ENCODE peak calls at places on chromosomes 2 and 18, in ten cellular contexts. Y, H, E, I, G, Z, T, A, P and W are unnamed samples.

GRCh38 chr2:237214963-237215362 is 129.3 kb downstream of the COPS8 start:
- DNase-seq in Y (no peak), H (no peak), E (no peak), I (no peak), G (no peak), Z (no peak), T (no peak), A (no peak), P (no peak), W (no peak)

GRCh38 chr2:132372276-132372675 is 44.3 kb upstream of the GPR39 start:
- DNase-seq in Y (no peak), H (no peak), E (no peak), I (no peak), G (no peak), Z (no peak), T (no peak), A (no peak), P (no peak), W (no peak)

GRCh38 chr2:126664234-126664633 is 8.3 kb downstream of the GYPC start:
- DNase-seq in Y (no peak), H (peak; percentile 74), E (no peak), I (no peak), G (no peak), Z (no peak), T (no peak), A (no peak), P (no peak), W (peak; percentile 68)

GRCh38 chr2:60476206-60476946 is 77.1 kb downstream of the BCL11A start:
- DNase-seq in Y (peak; percentile 84), H (no peak), E (no peak), I (no peak), G (peak; percentile 56), Z (no peak), T (no peak), A (no peak), P (peak; percentile 25), W (no peak)

GRCh38 chr2:5391361-5391760 is 300.8 kb upstream of the SOX11 start:
- DNase-seq in Y (no peak), H (no peak), E (no peak), I (no peak), G (no peak), Z (no peak), T (no peak), A (peak; percentile 31), P (no peak), W (no peak)

GRCh38 chr2:237488901-237489860 is 2.1 kb downstream of the MLPH start:
- DNase-seq in Y (peak; percentile 79), H (no peak), E (peak; percentile 54), I (no peak), G (no peak), Z (no peak), T (peak; percentile 80), A (peak; percentile 65), P (no peak), W (no peak)

GRCh38 chr2:168138369-168138768 is 109.0 kb downstream of the STK39 start:
- DNase-seq in Y (peak; percentile 44), H (no peak), E (no peak), I (no peak), G (no peak), Z (no peak), T (peak; percentile 12), A (no peak), P (no peak), W (no peak)

GRCh38 chr2:98608962-98609604 is 694 bp downstream of the UNC50 start:
- DNase-seq in Y (no peak), H (peak; percentile 24), E (peak; percentile 60), I (no peak), G (no peak), Z (no peak), T (no peak), A (peak; percentile 17), P (no peak), W (peak; percentile 12)

GRCh38 chr2:24122-24521 is 22.2 kb downstream of the FAM110C start:
- DNase-seq in Y (no peak), H (no peak), E (no peak), I (no peak), G (no peak), Z (no peak), T (no peak), A (peak; percentile 52), P (no peak), W (peak; percentile 58)

GRCh38 chr2:62675062-62675461 is 30.5 kb upstream of the EHBP1 start:
- DNase-seq in Y (no peak), H (no peak), E (no peak), I (no peak), G (no peak), Z (no peak), T (no peak), A (no peak), P (no peak), W (no peak)

GRCh38 chr18:55338955-55339662 is 248.9 kb downstream of the TCF4 start:
- DNase-seq in Y (no peak), H (no peak), E (no peak), I (no peak), G (no peak), Z (no peak), T (no peak), A (no peak), P (no peak), W (no peak)
- H3K27ac ChIP-seq in Y (peak overlapping the region; percentile 60), H (no peak overlapping the region), E (no peak overlapping the region), I (no peak overlapping the region), G (peak overlapping the region; percentile 70), Z (peak overlapping the region; percentile 29), T (no peak overlapping the region), A (no peak overlapping the region), P (no peak overlapping the region), W (no peak overlapping the region)

GRCh38 chr18:55318864-55319516 is 269.0 kb downstream of the TCF4 start:
- DNase-seq in Y (no peak), H (no peak), E (no peak), I (no peak), G (no peak), Z (no peak), T (no peak), A (no peak), P (no peak), W (no peak)

GRCh38 chr18:55314615-55315237 is 273.3 kb downstream of the TCF4 start:
- DNase-seq in Y (no peak), H (no peak), E (no peak), I (no peak), G (no peak), Z (no peak), T (no peak), A (no peak), P (no peak), W (no peak)

GRCh38 chr18:55317832-55318231 is 270.2 kb downstream of the TCF4 start:
- DNase-seq in Y (no peak), H (no peak), E (no peak), I (no peak), G (no peak), Z (no peak), T (no peak), A (no peak), P (no peak), W (peak; percentile 31)

GRCh38 chr18:55317322-55317721 is 270.7 kb downstream of the TCF4 start:
- DNase-seq in Y (no peak), H (no peak), E (no peak), I (no peak), G (no peak), Z (no peak), T (no peak), A (no peak), P (no peak), W (no peak)

DNA sequence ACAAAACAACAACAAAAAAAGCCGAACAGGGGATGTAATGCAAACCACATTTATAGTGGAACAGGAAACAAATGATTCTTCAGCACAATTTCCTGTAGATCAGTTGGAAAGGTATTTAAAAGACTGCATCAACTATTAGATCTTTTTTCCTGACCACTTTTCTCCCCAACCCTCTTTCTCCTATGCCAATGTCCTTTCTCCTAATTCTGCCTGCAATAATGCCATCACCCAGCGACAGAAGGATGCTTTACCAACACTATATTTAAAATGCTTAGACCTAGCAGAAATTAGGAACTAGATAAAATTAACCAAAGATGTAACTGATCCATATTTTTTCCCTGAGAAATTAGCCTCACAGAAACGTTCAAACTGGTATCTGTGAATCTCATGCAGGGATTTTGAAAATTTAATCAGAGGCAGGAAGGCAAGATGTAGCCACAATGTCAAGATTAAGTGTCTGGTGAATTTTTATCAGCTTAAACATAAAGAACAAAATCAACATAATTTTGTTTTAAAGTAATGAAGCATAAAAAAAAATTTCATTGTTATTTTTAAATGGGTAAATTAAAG is 271.3 kb downstream of the TCF4 start:
- DNase-seq in Y (no peak), H (no peak), E (no peak), I (no peak), G (no peak), Z (no peak), T (no peak), A (no peak), P (no peak), W (no peak)
- H3K27ac ChIP-seq in Y (peak overlapping the region; percentile 91), H (no peak overlapping the region), E (no peak overlapping the region), I (no peak overlapping the region), G (no peak overlapping the region), Z (no peak overlapping the region), T (no peak overlapping the region), A (no peak overlapping the region), P (no peak overlapping the region), W (peak overlapping the region; percentile 30)

GRCh38 chr2:233486778-233487552 is 79.6 kb downstream of the USP40 start:
- DNase-seq in Y (no peak), H (no peak), E (no peak), I (no peak), G (no peak), Z (no peak), T (no peak), A (no peak), P (no peak), W (no peak)
- H3K27ac ChIP-seq in Y (peak overlapping the region; percentile 20), H (no peak overlapping the region), E (no peak overlapping the region), I (no peak overlapping the region), G (peak overlapping the region; percentile 83), Z (no peak overlapping the region), T (peak overlapping the region; percentile 34), A (no peak overlapping the region), P (no peak overlapping the region), W (no peak overlapping the region)

GRCh38 chr2:173446722-173447121 is 92.0 kb downstream of the CDCA7 start:
- DNase-seq in Y (no peak), H (no peak), E (no peak), I (no peak), G (no peak), Z (no peak), T (no peak), A (no peak), P (no peak), W (no peak)

GRCh38 chr2:173452436-173452835 is 97.8 kb downstream of the CDCA7 start:
- DNase-seq in Y (no peak), H (no peak), E (no peak), I (no peak), G (no peak), Z (no peak), T (no peak), A (no peak), P (no peak), W (no peak)

GRCh38 chr2:173451137-173451536 is 96.5 kb downstream of the CDCA7 start:
- DNase-seq in Y (no peak), H (no peak), E (no peak), I (no peak), G (no peak), Z (no peak), T (no peak), A (no peak), P (no peak), W (no peak)

DNA sequence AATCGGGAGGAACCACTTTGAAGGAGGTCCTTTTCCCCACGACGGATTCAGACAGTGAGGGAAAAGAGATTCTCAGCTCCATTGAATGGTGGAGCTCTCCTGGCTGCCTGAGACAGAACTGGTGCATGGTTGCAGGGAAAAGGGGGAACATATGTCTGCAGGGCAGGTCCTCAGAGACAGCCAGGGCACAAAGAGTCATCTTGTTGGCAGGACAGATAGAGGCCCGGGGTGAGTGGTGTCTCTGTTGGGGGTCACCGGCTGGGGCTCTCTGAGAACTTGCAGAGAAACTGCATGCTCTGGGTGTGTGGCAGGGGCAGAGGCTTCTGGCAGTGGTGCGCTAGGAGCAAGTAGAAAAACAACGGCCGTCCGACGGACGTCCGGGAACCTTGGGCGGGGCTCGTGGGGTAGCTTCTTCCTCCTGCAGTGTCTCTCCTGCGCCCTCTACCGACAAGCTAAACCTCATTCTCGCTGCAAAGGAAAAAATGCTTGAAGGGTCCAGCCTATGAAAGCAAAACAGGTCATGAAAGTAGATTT is 94.3 kb downstream of the CDCA7 start:
- DNase-seq in Y (peak; percentile 84), H (peak; percentile 59), E (peak; percentile 78), I (peak; percentile 51), G (peak; percentile 81), Z (peak; percentile 14), T (peak; percentile 63), A (peak; percentile 71), P (peak; percentile 95), W (peak; percentile 91)
- H3K27ac ChIP-seq in Y (no peak overlapping the region), H (no peak overlapping the region), E (no peak overlapping the region), I (no peak overlapping the region), G (no peak overlapping the region), Z (peak overlapping the region; percentile 12), T (peak overlapping the region; percentile 13), A (no peak overlapping the region), P (no peak overlapping the region), W (no peak overlapping the region)